ENCODE peak calls at places on chromosomes 13 and 19, in ten cellular contexts. B, U, J, V, N, A, K, R, P and Q are unnamed samples.

GRCh38 chr13:101258071-101258470 is 158.2 kb downstream of the NALCN start:
- DNase-seq in B (no peak), U (peak), J (peak), V (no peak), N (peak), A (no peak), K (no peak), R (peak), P (no peak), Q (no peak)

GRCh38 chr19:11423164-11423803 is 4.2 kb upstream of the RGL3 start:
- DNase-seq in B (no peak), U (no peak), J (no peak), V (no peak), N (no peak), A (no peak), K (no peak), R (no peak), P (no peak), Q (no peak)

GRCh38 chr19:39308531-39309304 is 11.9 kb downstream of the LRFN1 start:
- DNase-seq in B (no peak), U (no peak), J (peak), V (no peak), N (no peak), A (no peak), K (peak), R (no peak), P (no peak), Q (no peak)

GRCh38 chr13:35720690-35721554 is 244.4 kb upstream of the MAB21L1 start:
- DNase-seq in B (no peak), U (peak), J (peak), V (peak), N (peak), A (peak), K (no peak), R (peak), P (peak), Q (no peak)

GRCh38 chr19:20078696-20079095 is 896 bp downstream of the ZNF90 start:
- DNase-seq in B (peak), U (no peak), J (peak), V (peak), N (peak), A (peak), K (no peak), R (peak), P (no peak), Q (peak)

GRCh38 chr13:78610381-78610883 is 7.1 kb upstream of the POU4F1 start:
- DNase-seq in B (no peak), U (no peak), J (no peak), V (no peak), N (peak), A (no peak), K (no peak), R (no peak), P (no peak), Q (no peak)

GRCh38 chr19:6480843-6481415 is 658 bp downstream of the DENND1C start:
- DNase-seq in B (no peak), U (no peak), J (no peak), V (no peak), N (no peak), A (no peak), K (no peak), R (no peak), P (peak), Q (no peak)

GRCh38 chr13:27349458-27349857 is 75.0 kb upstream of the GTF3A start:
- DNase-seq in B (no peak), U (no peak), J (peak), V (no peak), N (peak), A (no peak), K (no peak), R (no peak), P (no peak), Q (no peak)

GRCh38 chr19:1725100-1726064 is 27.9 kb upstream of the ONECUT3 start:
- DNase-seq in B (peak), U (peak), J (peak), V (peak), N (peak), A (no peak), K (no peak), R (peak), P (no peak), Q (no peak)
- H3K4me3 ChIP-seq in B (peak), U (peak), J (peak), V (no peak), N (peak), A (peak), K (peak), R (peak), P (no peak), Q (peak)

GRCh38 chr19:3369337-3370213 is 3.2 kb downstream of the NFIC start:
- DNase-seq in B (no peak), U (no peak), J (peak), V (peak), N (peak), A (no peak), K (no peak), R (peak), P (no peak), Q (peak)
- H3K4me3 ChIP-seq in B (peak), U (peak), J (peak), V (peak), N (peak), A (peak), K (peak), R (peak), P (no peak), Q (peak)

GRCh38 chr19:42402376-42403116 is 12.4 kb upstream of the CNFN start:
- DNase-seq in B (no peak), U (no peak), J (no peak), V (no peak), N (no peak), A (no peak), K (no peak), R (no peak), P (no peak), Q (no peak)
- H3K4me3 ChIP-seq in B (peak), U (peak), J (peak), V (no peak), N (no peak), A (peak), K (peak), R (no peak), P (no peak), Q (peak)

GRCh38 chr19:35908010-35908441 is at the start of gene TYROBP:
- DNase-seq in B (no peak), U (no peak), J (no peak), V (no peak), N (no peak), A (peak), K (no peak), R (no peak), P (no peak), Q (no peak)
- H3K4me3 ChIP-seq in B (no peak), U (no peak), J (no peak), V (no peak), N (no peak), A (peak), K (peak), R (no peak), P (peak), Q (no peak)

GRCh38 chr19:1824252-1824622 is 12.2 kb upstream of the ATP8B3 start:
- DNase-seq in B (no peak), U (no peak), J (no peak), V (peak), N (no peak), A (no peak), K (no peak), R (no peak), P (no peak), Q (no peak)

GRCh38 chr19:1823539-1824251 is 11.6 kb upstream of the ATP8B3 start:
- DNase-seq in B (no peak), U (no peak), J (no peak), V (peak), N (no peak), A (no peak), K (no peak), R (no peak), P (no peak), Q (no peak)

GRCh38 chr19:1827566-1828278 is 15.6 kb upstream of the ATP8B3 start:
- DNase-seq in B (no peak), U (no peak), J (no peak), V (no peak), N (no peak), A (no peak), K (no peak), R (no peak), P (no peak), Q (no peak)

GRCh38 chr19:1826557-1827521 is 14.8 kb upstream of the ATP8B3 start:
- DNase-seq in B (no peak), U (no peak), J (no peak), V (peak), N (peak), A (no peak), K (no peak), R (no peak), P (no peak), Q (no peak)

DNA sequence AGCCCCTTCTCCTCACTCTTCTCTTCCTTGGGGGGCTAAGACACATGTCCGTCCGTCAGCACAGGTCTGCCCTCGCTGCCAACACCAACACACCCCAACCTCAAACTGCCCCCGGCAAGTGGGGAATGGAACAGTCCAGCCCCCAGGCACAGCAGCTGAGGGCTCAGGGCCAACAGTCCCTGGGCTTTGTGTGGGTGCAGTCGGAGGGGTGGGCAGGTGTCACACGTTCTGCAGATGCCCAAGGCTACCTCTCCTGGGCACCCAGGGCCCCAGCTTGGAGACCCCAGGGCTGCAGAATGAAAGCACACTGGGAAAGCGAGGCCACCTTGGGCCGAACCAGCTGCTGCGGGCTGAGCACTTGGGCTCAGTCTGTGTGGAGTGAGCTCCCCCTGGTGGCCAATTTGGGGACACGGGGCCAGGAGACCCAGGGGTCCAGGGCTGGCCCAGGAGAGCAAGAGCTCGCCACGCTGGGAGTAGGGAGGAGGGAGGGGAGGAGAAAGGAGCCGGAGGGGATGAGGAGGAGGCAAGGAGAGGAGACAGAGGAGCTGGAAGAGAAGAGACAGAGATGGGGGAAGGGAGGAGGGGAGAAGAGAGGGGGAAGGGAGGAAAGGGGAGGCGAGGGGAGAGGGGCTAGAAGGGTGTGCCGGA is 14.0 kb upstream of the ATP8B3 start:
- DNase-seq in B (peak), U (peak), J (peak), V (peak), N (peak), A (peak), K (peak), R (peak), P (peak), Q (no peak)
- H3K4me3 ChIP-seq in B (no peak), U (no peak), J (no peak), V (no peak), N (no peak), A (no peak), K (no peak), R (no peak), P (no peak), Q (no peak)

GRCh38 chr19:2270157-2270571 is 11.8 kb downstream of the PEAK3 start:
- DNase-seq in B (peak), U (no peak), J (peak), V (peak), N (no peak), A (peak), K (peak), R (no peak), P (peak), Q (no peak)
- H3K4me3 ChIP-seq in B (peak), U (peak), J (peak), V (peak), N (peak), A (peak), K (peak), R (peak), P (peak), Q (peak)

DNA sequence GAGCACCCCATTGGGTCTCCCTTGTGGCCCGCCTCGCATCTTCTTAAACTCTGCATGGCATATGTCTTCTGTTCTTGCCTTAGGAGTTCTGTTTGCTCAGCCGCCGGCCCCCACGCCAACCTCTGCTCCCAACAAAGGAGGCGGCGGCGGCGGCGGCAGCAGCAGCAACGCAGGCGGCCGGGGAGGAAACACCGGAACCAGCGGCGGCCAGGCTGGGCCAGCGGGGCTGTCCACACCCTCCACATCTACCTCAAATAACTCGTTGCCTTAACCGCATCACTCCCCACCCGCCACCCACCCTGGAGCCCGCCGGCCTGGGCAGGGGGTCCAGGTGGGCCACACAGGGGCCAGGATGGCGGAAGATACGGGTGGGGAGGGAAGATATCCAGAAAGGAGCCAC is 12.3 kb upstream of the WDR18 start:
- DNase-seq in B (no peak), U (no peak), J (no peak), V (no peak), N (no peak), A (no peak), K (no peak), R (no peak), P (no peak), Q (no peak)
- H3K4me3 ChIP-seq in B (no peak), U (no peak), J (no peak), V (no peak), N (no peak), A (no peak), K (no peak), R (no peak), P (no peak), Q (no peak)

GRCh38 chr19:28019901-28020300 is 1193.0 kb downstream of the UQCRFS1 start:
- DNase-seq in B (no peak), U (no peak), J (no peak), V (no peak), N (no peak), A (no peak), K (no peak), R (no peak), P (no peak), Q (no peak)
- H3K4me3 ChIP-seq in B (no peak), U (no peak), J (no peak), V (no peak), N (no peak), A (no peak), K (no peak), R (no peak), P (no peak), Q (no peak)